ENCODE peak calls at places on chromosomes 5 and 9, in four cellular contexts. I is lower leg skin, B is PC-3, A is lower lobe of right lung. K is an unnamed sample.

GRCh38 chr9:121736964-121737462 is 85.6 kb downstream of the DAB2IP start:
- DNase-seq in I (no peak), B (peak), A (peak), K (peak)

GRCh38 chr5:126965487-126965886 is 64.9 kb downstream of the MARCHF3 start:
- DNase-seq in I (no peak), B (peak), A (no peak), K (no peak)

GRCh38 chr5:170848033-170848432 is 13.8 kb upstream of the RANBP17 start:
- DNase-seq in I (no peak), B (peak), A (no peak), K (no peak)

GRCh38 chr9:34374339-34374738 is 2.4 kb downstream of the MYORG start:
- DNase-seq in I (no peak), B (no peak), A (no peak), K (no peak)

GRCh38 chr9:112754578-112754977 is 4.0 kb downstream of the SNX30 start:
- DNase-seq in I (peak), B (peak), A (no peak), K (peak)

GRCh38 chr5:115096034-115096769 is 73.5 kb downstream of the TRIM36 start:
- DNase-seq in I (no peak), B (no peak), A (no peak), K (no peak)

GRCh38 chr5:91928751-91929521 is 545.8 kb upstream of the ARRDC3 start:
- DNase-seq in I (no peak), B (peak), A (no peak), K (peak)

GRCh38 chr9:33351547-33351946 is 50.8 kb downstream of the AQP7 start:
- DNase-seq in I (no peak), B (peak), A (no peak), K (no peak)

GRCh38 chr9:88197016-88197415 is 58.7 kb upstream of the SPATA31C2 start:
- DNase-seq in I (peak), B (peak), A (no peak), K (no peak)

GRCh38 chr5:23257656-23258055 is 249.8 kb upstream of the PRDM9 start:
- DNase-seq in I (no peak), B (peak), A (no peak), K (no peak)

GRCh38 chr5:17216176-17216973 is 1.1 kb upstream of the BASP1 start:
- DNase-seq in I (peak), B (peak), A (peak), K (peak)

GRCh38 chr5:129094924-129095797 is 612 bp downstream of the ISOC1 start:
- DNase-seq in I (peak), B (peak), A (peak), K (peak)

GRCh38 chr5:68382640-68383039 is 167.1 kb downstream of the PIK3R1 start:
- DNase-seq in I (no peak), B (no peak), A (no peak), K (no peak)

GRCh38 chr5:76337949-76338589 is 65.0 kb upstream of the IQGAP2 start:
- DNase-seq in I (no peak), B (peak), A (no peak), K (peak)

DNA sequence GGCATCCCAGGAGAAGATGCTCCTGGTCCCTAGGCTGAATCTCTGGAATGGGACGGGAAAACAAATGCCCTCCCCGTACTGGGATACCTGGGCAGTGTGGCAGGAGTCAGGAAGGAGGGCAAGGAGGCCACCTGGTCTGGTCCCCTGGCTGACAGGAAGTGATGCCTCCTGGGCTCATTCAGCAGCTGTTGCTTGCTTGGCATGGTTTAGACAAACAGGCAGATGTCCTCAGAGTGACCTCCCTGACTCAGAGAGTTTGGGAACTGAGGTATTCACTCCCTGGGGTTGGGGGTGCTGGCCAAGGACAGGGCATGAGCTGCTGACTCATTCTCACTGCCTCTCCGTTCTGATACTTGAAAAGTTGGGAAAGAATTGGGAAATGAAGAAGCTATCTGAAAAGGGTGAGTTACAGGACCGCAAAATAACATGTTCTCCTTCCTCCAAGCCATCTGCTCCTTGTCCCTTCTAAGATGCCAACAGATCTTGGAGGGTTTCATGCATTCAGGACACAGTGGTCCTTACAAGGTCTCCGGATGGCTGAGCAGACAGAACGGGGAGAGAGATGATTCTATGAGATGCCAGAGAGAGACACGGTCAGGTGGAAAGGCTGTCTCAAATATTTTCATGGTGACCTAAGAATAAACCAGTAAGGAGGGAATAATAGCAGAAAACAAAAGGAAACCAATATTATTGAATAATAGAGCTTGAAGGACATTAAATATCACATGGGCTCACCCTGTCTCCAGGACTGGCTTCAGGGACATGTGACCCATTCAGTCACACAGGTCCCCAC is 534.5 kb downstream of the BNC2 start:
- DNase-seq in I (peak), B (peak), A (no peak), K (no peak)
- H3K4me3 ChIP-seq in I (no peak), B (no peak), A (no peak), K (no peak)

GRCh38 chr9:127154390-127155191 is 32.2 kb upstream of the ANGPTL2 start:
- DNase-seq in I (peak), B (no peak), A (peak), K (no peak)
- H3K4me3 ChIP-seq in I (no peak), B (no peak), A (peak), K (no peak)

DNA sequence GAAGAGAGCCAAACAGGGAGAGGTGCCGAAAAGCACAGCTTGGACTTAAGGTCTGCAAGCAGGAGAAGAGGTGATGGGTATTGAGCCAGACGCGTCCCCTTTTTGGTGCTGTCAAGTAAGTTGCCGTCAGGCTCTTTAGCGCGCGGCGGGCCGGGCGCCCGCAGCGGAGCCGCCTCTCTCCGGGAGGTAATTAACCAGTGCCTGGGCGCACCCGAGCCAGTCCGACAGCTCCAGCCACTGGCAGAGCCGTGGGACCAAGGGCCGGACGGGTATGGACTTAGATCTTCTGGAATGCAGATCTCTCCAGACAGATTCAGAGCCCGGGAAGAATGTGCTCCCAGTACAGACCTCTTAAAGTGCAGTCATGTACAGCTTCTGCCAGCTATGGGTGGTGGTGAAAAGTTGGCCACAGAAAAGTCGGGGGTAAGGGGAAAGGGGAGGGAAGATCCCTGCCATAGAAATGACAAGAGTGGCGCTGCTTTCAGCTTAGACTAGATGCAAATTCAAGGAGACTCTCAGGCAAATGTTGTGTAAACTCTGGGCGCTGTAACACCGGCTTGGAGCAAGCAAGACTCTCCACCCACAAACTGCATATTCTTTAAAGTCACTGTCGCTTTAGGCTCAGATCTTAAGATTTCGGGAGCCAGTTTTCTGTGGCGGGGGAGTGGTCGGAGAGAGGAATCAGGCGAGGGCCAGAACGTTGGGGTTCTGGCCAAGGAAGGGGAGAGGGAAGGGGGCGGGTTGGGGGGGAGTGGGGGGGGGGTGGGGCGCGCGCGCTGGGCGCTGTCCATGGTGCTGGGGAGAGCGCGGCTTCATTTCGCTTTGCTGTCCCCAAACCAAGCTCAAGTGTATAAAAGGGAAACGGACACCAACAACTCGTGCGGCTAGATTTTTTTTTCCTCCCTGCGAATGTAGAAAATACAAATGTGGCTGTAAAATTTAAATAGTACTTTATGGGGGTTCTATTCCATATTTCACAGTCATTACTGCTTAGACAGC is 29.2 kb downstream of the NR2F1 start:
- DNase-seq in I (no peak), B (peak), A (no peak), K (peak)
- H3K4me3 ChIP-seq in I (no peak), B (peak), A (no peak), K (no peak)

GRCh38 chr5:141492168-141492885 is 3.4 kb downstream of the PCDHGC5 start:
- DNase-seq in I (peak), B (no peak), A (no peak), K (no peak)

GRCh38 chr5:141491323-141492167 is 2.7 kb downstream of the PCDHGC5 start:
- DNase-seq in I (peak), B (no peak), A (no peak), K (no peak)

GRCh38 chr5:141495456-141495811 is 6.6 kb downstream of the PCDHGC5 start:
- DNase-seq in I (peak), B (no peak), A (no peak), K (no peak)

GRCh38 chr5:141494761-141495455 is 6.0 kb downstream of the PCDHGC5 start:
- DNase-seq in I (peak), B (no peak), A (no peak), K (no peak)

DNA sequence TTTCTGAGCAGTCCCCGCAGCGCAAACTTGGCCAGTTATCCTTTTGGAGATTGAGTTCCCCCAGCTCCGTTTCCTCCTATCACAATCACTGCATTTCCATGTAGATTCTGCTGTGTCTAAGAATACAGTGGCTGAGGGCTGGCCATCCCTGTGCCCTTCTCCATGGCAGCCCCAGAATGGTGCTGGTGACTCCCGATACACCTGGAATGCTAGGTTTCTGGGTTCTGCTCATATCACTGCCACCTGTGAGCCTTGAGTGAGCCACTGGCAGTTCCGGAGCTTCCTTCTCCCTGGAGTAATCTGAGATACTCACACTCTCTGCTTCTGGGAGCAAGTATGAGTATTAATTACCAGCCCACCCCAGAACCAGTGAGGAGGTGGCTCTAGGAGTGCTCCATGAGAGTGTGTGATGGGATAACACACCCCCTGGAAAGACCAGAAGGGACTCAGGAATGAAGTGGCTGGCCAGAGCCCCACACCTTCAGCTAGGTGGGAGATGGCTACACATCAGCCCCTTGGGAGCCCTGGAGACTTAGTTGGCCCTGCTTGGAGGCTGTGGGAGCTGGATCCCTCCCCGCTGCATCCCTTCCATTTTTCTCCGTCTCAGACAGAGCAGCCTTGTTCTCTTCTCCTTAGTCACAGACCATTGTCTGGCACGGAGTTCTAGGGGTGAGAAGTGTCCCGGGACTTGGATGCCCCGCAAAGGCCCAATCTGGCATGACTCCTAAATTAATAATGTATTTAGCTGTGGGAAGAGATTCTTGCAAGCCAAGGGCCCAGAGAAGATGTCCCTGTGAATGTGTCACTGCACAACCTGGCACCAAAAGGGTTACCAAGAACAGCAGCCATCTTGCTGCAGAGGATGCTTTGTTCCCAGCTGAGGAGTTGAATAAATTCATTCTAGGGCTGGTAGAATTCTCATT is 4.9 kb downstream of the PCDHGC5 start:
- DNase-seq in I (peak), B (no peak), A (no peak), K (no peak)
- H3K4me3 ChIP-seq in I (no peak), B (no peak), A (no peak), K (no peak)

GRCh38 chr5:179300834-179301233 is 44.4 kb downstream of the ADAMTS2 start:
- DNase-seq in I (peak), B (no peak), A (no peak), K (no peak)
- H3K4me3 ChIP-seq in I (no peak), B (no peak), A (no peak), K (no peak)

GRCh38 chr9:131349881-131350563 is 43.9 kb upstream of the PRRC2B start:
- DNase-seq in I (peak), B (peak), A (peak), K (peak)
- H3K4me3 ChIP-seq in I (no peak), B (peak), A (peak), K (peak)

DNA sequence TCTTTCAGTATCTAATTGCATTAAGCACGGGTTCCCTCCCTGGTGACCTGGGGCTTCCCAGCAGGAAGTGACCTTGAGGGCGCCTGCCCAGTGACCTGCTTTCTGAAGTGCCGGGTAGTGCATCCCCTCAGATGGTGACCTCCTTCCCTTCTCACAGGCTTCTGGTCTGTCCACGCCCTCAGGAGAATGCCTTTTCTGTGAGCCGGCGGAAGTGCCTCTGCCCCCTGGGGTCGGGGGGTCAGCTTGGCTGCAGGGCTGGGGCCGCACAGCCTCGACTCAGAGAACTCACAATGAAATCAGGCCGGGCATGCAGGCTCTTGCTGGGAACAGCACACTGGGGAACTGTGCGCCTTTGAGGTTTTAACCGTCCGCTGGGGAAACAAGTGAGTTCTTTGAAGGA is 124.5 kb upstream of the PHYKPL start:
- DNase-seq in I (no peak), B (no peak), A (no peak), K (no peak)
- H3K4me3 ChIP-seq in I (no peak), B (no peak), A (peak), K (no peak)